ENCODE peak calls at places on chromosomes 5 and 9, in four cellular contexts. N, F, D and O are unnamed samples.

GRCh38 chr5:1106385-1107166 is 5.3 kb downstream of the SLC12A7 start:
- DNase-seq in D (no peak), F (no peak), N (no peak), O (no peak)

GRCh38 chr9:121784706-121785426 is 133.4 kb downstream of the DAB2IP start:
- DNase-seq in N (peak; percentile 64), D (no peak), F (no peak), O (peak; percentile 28)

GRCh38 chr5:89320889-89321288 is 437.9 kb upstream of the MEF2C start:
- DNase-seq in D (no peak), N (no peak), F (no peak), O (no peak)

GRCh38 chr5:148261221-148261620 is 7.4 kb upstream of the SPINK13 start:
- DNase-seq in F (no peak), N (no peak), D (no peak), O (no peak)

GRCh38 chr5:180644825-180645608 is 4.4 kb downstream of the FLT4 start:
- DNase-seq in D (peak; percentile 45), F (no peak), N (peak; percentile 23), O (no peak)

GRCh38 chr9:19408316-19408692 is 505 bp upstream of the ACER2 start:
- DNase-seq in F (no peak), N (no peak), D (no peak), O (peak; percentile 34)

GRCh38 chr9:121674952-121675351 is 23.5 kb downstream of the DAB2IP start:
- DNase-seq in F (peak; percentile 74), N (peak; percentile 59), D (no peak), O (peak; percentile 91)

GRCh38 chr5:140365941-140366340 is 5.9 kb downstream of the SLC4A9 start:
- DNase-seq in F (no peak), N (no peak), D (no peak), O (no peak)

GRCh38 chr5:126971455-126972019 is 58.8 kb downstream of the MARCHF3 start:
- DNase-seq in D (no peak), N (no peak), F (no peak), O (no peak)

GRCh38 chr5:67111779-67112178 is 84.8 kb downstream of the CD180 start:
- DNase-seq in D (no peak), N (no peak), F (no peak), O (no peak)

GRCh38 chr9:126777733-126778132 is 27.1 kb upstream of the ZBTB43 start:
- DNase-seq in N (peak; percentile 85), D (peak; percentile 67), F (no peak), O (peak; percentile 64)

GRCh38 chr5:168819004-168819626 is 239.9 kb upstream of the PANK3 start:
- DNase-seq in D (no peak), F (no peak), N (no peak), O (no peak)

GRCh38 chr5:56457887-56458451 is 224.8 kb upstream of the ANKRD55 start:
- DNase-seq in D (no peak), F (peak; percentile 78), N (no peak), O (no peak)

GRCh38 chr5:151127926-151128325 is 29.7 kb downstream of the ANXA6 start:
- DNase-seq in N (no peak), F (no peak), D (no peak), O (no peak)

GRCh38 chr9:8713149-8713856 is 913.7 kb upstream of the DMAC1 start:
- DNase-seq in F (no peak), N (no peak), D (no peak), O (no peak)

GRCh38 chr5:94361832-94362754 is 256.3 kb downstream of the KIAA0825 start:
- DNase-seq in N (peak; percentile 81), F (no peak), D (no peak), O (peak; percentile 93)

GRCh38 chr5:16456103-16456832 is 9.3 kb downstream of the ZNF622 start:
- DNase-seq in D (no peak), F (peak; percentile 72), N (no peak), O (peak; percentile 88)

GRCh38 chr9:132288371-132288770 is 66.4 kb downstream of the SETX start:
- DNase-seq in N (no peak), F (peak; percentile 77), D (no peak), O (no peak)

GRCh38 chr5:168377525-168377924 is 86.1 kb downstream of the WWC1 start:
- DNase-seq in D (no peak), F (no peak), N (no peak), O (no peak)

GRCh38 chr9:111483862-111484563 is at the start of gene ECPAS:
- DNase-seq in N (peak; percentile 75), F (peak; percentile 78), D (peak; percentile 80), O (peak; percentile 87)

GRCh38 chr9:111483419-111483861 is 743 bp downstream of the ECPAS start:
- DNase-seq in N (no peak), D (no peak), F (no peak), O (no peak)

GRCh38 chr9:111484564-111484878 is 338 bp upstream of the ECPAS start:
- DNase-seq in F (peak; percentile 15), N (no peak), D (no peak), O (no peak)

GRCh38 chr9:111481885-111482636 is 2.1 kb downstream of the ECPAS start:
- DNase-seq in F (peak; percentile 63), N (no peak), D (no peak), O (peak; percentile 30)

GRCh38 chr9:111482656-111483418 is 1.3 kb downstream of the ECPAS start:
- DNase-seq in D (peak; percentile 86), N (peak; percentile 78), F (peak; percentile 55), O (peak; percentile 82)
- H3K23ac ChIP-seq in D (no peak overlapping the region), N (no peak overlapping the region), F (peak overlapping the region; percentile 99), O (no peak overlapping the region)

GRCh38 chr9:88775037-88775471 is 216.2 kb upstream of the S1PR3 start:
- DNase-seq in N (no peak), F (peak; percentile 98), D (no peak), O (no peak)

GRCh38 chr9:88773627-88774244 is 217.5 kb upstream of the S1PR3 start:
- DNase-seq in N (no peak), F (peak; percentile 63), D (no peak), O (peak; percentile 74)

GRCh38 chr9:88776717-88777497 is 214.4 kb upstream of the S1PR3 start:
- DNase-seq in N (no peak), F (peak; percentile 87), D (no peak), O (no peak)

GRCh38 chr9:88775966-88776365 is 215.3 kb upstream of the S1PR3 start:
- DNase-seq in D (no peak), F (no peak), N (no peak), O (no peak)

GRCh38 chr9:88775559-88775958 is 215.7 kb upstream of the S1PR3 start:
- DNase-seq in N (no peak), D (no peak), F (peak; percentile 43), O (no peak)
- H2BK15ac ChIP-seq in N (no peak overlapping the region), D (no peak overlapping the region), F (peak overlapping the region; percentile 77), O (no peak overlapping the region)

GRCh38 chr9:83775932-83776331 is 41.6 kb downstream of the GKAP1 start:
- DNase-seq in F (peak; percentile 27), N (no peak), D (no peak), O (no peak)
- H3K56ac ChIP-seq in F (no peak overlapping the region), N (no peak overlapping the region), D (no peak overlapping the region), O (no peak overlapping the region)

DNA sequence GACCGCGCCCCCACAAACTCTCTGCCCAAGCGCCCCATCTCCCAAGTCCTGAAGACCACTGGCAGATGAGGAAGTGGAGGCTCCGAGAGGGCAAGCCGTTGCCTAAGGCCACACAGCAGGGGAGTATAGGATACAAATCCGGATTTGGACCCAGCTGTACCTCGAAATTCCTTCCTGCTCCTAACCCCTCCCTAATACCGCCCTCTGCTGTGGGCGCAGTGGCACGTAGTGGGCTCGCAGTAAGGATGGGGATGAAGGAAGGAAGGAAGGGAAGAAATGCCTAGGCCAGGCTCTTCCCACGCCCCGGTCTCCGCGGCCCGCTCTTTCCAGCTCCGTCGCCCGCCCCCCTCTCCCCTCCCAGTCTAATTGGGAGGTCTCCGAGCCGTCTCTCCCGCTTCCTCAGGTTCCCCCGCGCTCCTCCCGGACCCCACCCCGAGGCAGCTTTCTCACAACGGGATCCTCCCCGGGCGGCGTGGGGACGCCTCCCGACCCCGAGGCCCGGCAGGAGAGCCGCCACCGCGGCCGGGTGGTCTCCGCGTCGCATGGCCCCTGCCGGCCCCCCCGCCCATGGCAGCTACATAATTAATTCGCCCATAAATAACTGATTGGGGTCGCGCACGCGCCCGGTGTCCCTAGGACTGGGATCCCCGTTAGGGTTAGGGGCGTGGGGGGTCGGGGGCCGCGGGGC is 138.9 kb downstream of the C9orf50 start:
- DNase-seq in F (no peak), N (no peak), D (no peak), O (peak; percentile 68)
- H3K23ac ChIP-seq in F (peak overlapping the region; percentile 92), N (no peak overlapping the region), D (no peak overlapping the region), O (no peak overlapping the region)

GRCh38 chr5:37836173-37837100 is 3.4 kb downstream of the GDNF start:
- DNase-seq in N (peak; percentile 63), F (peak; percentile 29), D (peak; percentile 77), O (peak; percentile 51)
- H2BK15ac ChIP-seq in N (no peak overlapping the region), F (no peak overlapping the region), D (peak overlapping the region; percentile 8), O (no peak overlapping the region)